ENCODE peak calls at places on chromosomes 1 and 21, in seven cellular contexts. D, Z, T, W, F, X and L are unnamed samples.

GRCh38 chr1:151838491-151839412 is 868 bp downstream of the C2CD4D start:
- DNase-seq in F (no peak), Z (no peak), T (no peak), X (no peak), D (no peak), W (no peak), L (no peak)

GRCh38 chr1:174990382-174990999 is 9.3 kb upstream of the CACYBP start:
- DNase-seq in D (peak; percentile 66), X (no peak), W (peak; percentile 62), Z (no peak), T (no peak), F (peak; percentile 90), L (peak; percentile 70)

GRCh38 chr1:23167353-23168078 is 1.1 kb downstream of the LUZP1 start:
- DNase-seq in W (peak; percentile 84), T (no peak), F (peak; percentile 74), Z (no peak), X (no peak), D (peak; percentile 50), L (peak; percentile 35)

GRCh38 chr1:47617381-47618221 is 179.8 kb downstream of the FOXD2 start:
- DNase-seq in F (no peak), W (no peak), D (no peak), Z (no peak), X (no peak), T (no peak), L (no peak)

GRCh38 chr1:47181955-47182680 is 7.7 kb downstream of the PDZK1IP1 start:
- DNase-seq in W (peak; percentile 49), Z (no peak), T (no peak), F (peak; percentile 94), X (no peak), D (peak; percentile 83), L (no peak)

GRCh38 chr1:46394872-46395465 is 852 bp downstream of the FAAH start:
- DNase-seq in T (no peak), Z (no peak), X (no peak), W (no peak), F (no peak), D (no peak), L (no peak)

GRCh38 chr1:241265428-241265827 is 91.6 kb downstream of the RGS7 start:
- DNase-seq in F (no peak), T (no peak), X (no peak), Z (no peak), W (no peak), D (peak; percentile 60), L (peak; percentile 65)

GRCh38 chr1:245493029-245493428 is 338.2 kb downstream of the KIF26B start:
- DNase-seq in T (no peak), D (peak; percentile 27), W (no peak), F (peak; percentile 9), X (no peak), Z (no peak), L (no peak)

GRCh38 chr1:36183309-36183856 is 27.4 kb downstream of the MAP7D1 start:
- DNase-seq in F (no peak), T (peak; percentile 24), Z (no peak), W (no peak), D (no peak), X (no peak), L (no peak)

GRCh38 chr1:53666566-53666965 is 72.4 kb downstream of the GLIS1 start:
- DNase-seq in D (no peak), X (no peak), Z (no peak), W (no peak), F (no peak), T (no peak), L (no peak)

GRCh38 chr1:20484526-20485462 is 1.2 kb downstream of the CAMK2N1 start:
- DNase-seq in D (peak; percentile 25), T (no peak), X (no peak), Z (no peak), F (no peak), W (no peak), L (no peak)

GRCh38 chr1:167305705-167306277 is 85.1 kb downstream of the POU2F1 start:
- DNase-seq in W (peak; percentile 14), T (no peak), X (no peak), Z (no peak), D (no peak), F (no peak), L (no peak)

GRCh38 chr21:36909901-36910561 is 56.4 kb downstream of the HLCS start:
- DNase-seq in X (peak; percentile 20), Z (no peak), T (peak; percentile 95), D (peak; percentile 99), F (peak; percentile 76), W (peak; percentile 85), L (peak; percentile 93)

GRCh38 chr21:15084668-15085067 is 19.9 kb upstream of the NRIP1 start:
- DNase-seq in D (no peak), X (no peak), F (no peak), T (no peak), W (no peak), Z (no peak), L (no peak)

GRCh38 chr1:227945891-227946623 is 1.7 kb downstream of the WNT9A start:
- DNase-seq in W (peak; percentile 93), X (no peak), Z (no peak), T (peak; percentile 39), F (peak; percentile 81), D (peak; percentile 78), L (peak; percentile 64)

GRCh38 chr1:9844746-9845145 is 21.0 kb upstream of the CLSTN1 start:
- DNase-seq in X (no peak), T (no peak), D (no peak), Z (no peak), W (no peak), F (no peak), L (no peak)

GRCh38 chr1:16980473-16981268 is at the start of gene MFAP2:
- DNase-seq in W (no peak), T (no peak), D (peak; percentile 64), F (no peak), X (no peak), Z (no peak), L (peak; percentile 82)

GRCh38 chr1:108125312-108126138 is 74.6 kb downstream of the SLC25A24 start:
- DNase-seq in T (peak; percentile 71), X (peak; percentile 68), D (peak; percentile 86), Z (peak; percentile 60), F (peak; percentile 62), W (peak; percentile 59), L (peak; percentile 90)

GRCh38 chr21:22201142-22201541 is 1202.9 kb downstream of the NCAM2 start:
- DNase-seq in F (no peak), D (no peak), T (no peak), X (no peak), W (no peak), Z (no peak), L (no peak)

GRCh38 chr1:98406346-98407088 is 255.0 kb upstream of the SNX7 start:
- DNase-seq in Z (no peak), W (no peak), D (peak; percentile 15), X (no peak), T (no peak), F (no peak), L (no peak)

GRCh38 chr1:205012416-205013140 is 30.4 kb upstream of the CNTN2 start:
- DNase-seq in Z (no peak), T (no peak), X (no peak), D (no peak), W (no peak), F (no peak), L (no peak)

GRCh38 chr1:203342192-203342940 is 8.6 kb downstream of the FMOD start:
- DNase-seq in W (peak; percentile 85), X (peak; percentile 37), D (peak; percentile 47), T (no peak), Z (peak; percentile 24), F (peak; percentile 47), L (no peak)

GRCh38 chr1:181479137-181479745 is 4.1 kb upstream of the CACNA1E start:
- DNase-seq in D (peak; percentile 71), X (peak; percentile 7), T (peak; percentile 47), F (peak; percentile 62), Z (peak; percentile 8), W (peak; percentile 73), L (peak; percentile 56)

GRCh38 chr1:147561473-147561840 is 20.2 kb downstream of the BCL9 start:
- DNase-seq in Z (no peak), X (no peak), T (no peak), D (no peak), W (no peak), F (no peak), L (no peak)

GRCh38 chr1:216903389-216903754 is 180.1 kb upstream of the ESRRG start:
- DNase-seq in W (peak; percentile 88), X (no peak), Z (no peak), F (peak; percentile 63), D (peak; percentile 61), T (no peak), L (peak; percentile 10)

GRCh38 chr1:175840787-175841186 is 97.4 kb upstream of the TNR start:
- DNase-seq in X (no peak), F (no peak), T (no peak), Z (no peak), W (no peak), D (no peak), L (no peak)

GRCh38 chr1:11720033-11720376 is 15.9 kb upstream of the AGTRAP start:
- DNase-seq in T (no peak), D (no peak), Z (no peak), W (no peak), F (no peak), X (no peak), L (no peak)

GRCh38 chr1:79215311-79215710 is 208.8 kb upstream of the ADGRL4 start:
- DNase-seq in Z (no peak), W (no peak), X (no peak), F (no peak), T (no peak), D (no peak), L (no peak)

GRCh38 chr1:32273389-32274208 is 18.3 kb upstream of the HDAC1 start:
- DNase-seq in F (no peak), X (peak; percentile 80), T (no peak), W (peak; percentile 71), Z (peak; percentile 82), D (no peak), L (no peak)